ENCODE peak calls at places on chromosome 16, in nine cellular contexts. One of them, this sample, is unnamed.

GRCh38 chr16:64983983-64984382 is 137.9 kb downstream of the CDH11 start:
- DNase-seq in prostate gland: no peak
- DNase-seq in tibial nerve: no peak
- DNase-seq in IMR-90: peak
- DNase-seq in heart left ventricle: peak
- DNase-seq in A549: no peak
- DNase-seq in right lobe of liver: no peak
- DNase-seq in breast epithelium: no peak
- DNase-seq in transverse colon: no peak
- DNase-seq in this sample: peak

GRCh38 chr16:49825006-49825405 is 30.9 kb downstream of the ZNF423 start:
- DNase-seq in prostate gland: no peak
- DNase-seq in tibial nerve: no peak
- DNase-seq in IMR-90: no peak
- DNase-seq in heart left ventricle: no peak
- DNase-seq in A549: no peak
- DNase-seq in right lobe of liver: no peak
- DNase-seq in breast epithelium: no peak
- DNase-seq in transverse colon: no peak
- DNase-seq in this sample: no peak

GRCh38 chr16:3952342-3953131 is 72.0 kb upstream of the CREBBP start:
- DNase-seq in prostate gland: no peak
- DNase-seq in tibial nerve: peak
- DNase-seq in IMR-90: no peak
- DNase-seq in heart left ventricle: peak
- DNase-seq in A549: no peak
- DNase-seq in right lobe of liver: no peak
- DNase-seq in breast epithelium: no peak
- DNase-seq in transverse colon: peak
- DNase-seq in this sample: peak

GRCh38 chr16:89720520-89720858 is 209 bp downstream of the VPS9D1 start:
- DNase-seq in prostate gland: no peak
- DNase-seq in tibial nerve: no peak
- DNase-seq in IMR-90: no peak
- DNase-seq in heart left ventricle: no peak
- DNase-seq in A549: no peak
- DNase-seq in right lobe of liver: peak
- DNase-seq in breast epithelium: no peak
- DNase-seq in transverse colon: peak
- DNase-seq in this sample: peak

GRCh38 chr16:88809676-88810165 is 2.0 kb downstream of the APRT start:
- DNase-seq in prostate gland: no peak
- DNase-seq in tibial nerve: no peak
- DNase-seq in IMR-90: no peak
- DNase-seq in heart left ventricle: no peak
- DNase-seq in A549: no peak
- DNase-seq in right lobe of liver: no peak
- DNase-seq in breast epithelium: no peak
- DNase-seq in transverse colon: no peak
- DNase-seq in this sample: no peak

GRCh38 chr16:58021661-58022551 is 3.6 kb upstream of the MMP15 start:
- DNase-seq in prostate gland: no peak
- DNase-seq in tibial nerve: no peak
- DNase-seq in IMR-90: peak
- DNase-seq in heart left ventricle: no peak
- DNase-seq in A549: no peak
- DNase-seq in right lobe of liver: no peak
- DNase-seq in breast epithelium: no peak
- DNase-seq in transverse colon: no peak
- DNase-seq in this sample: no peak

GRCh38 chr16:89385712-89386111 is 104.6 kb downstream of the ANKRD11 start:
- DNase-seq in prostate gland: no peak
- DNase-seq in tibial nerve: no peak
- DNase-seq in IMR-90: no peak
- DNase-seq in heart left ventricle: no peak
- DNase-seq in A549: no peak
- DNase-seq in right lobe of liver: no peak
- DNase-seq in breast epithelium: no peak
- DNase-seq in transverse colon: no peak
- DNase-seq in this sample: no peak

GRCh38 chr16:15640966-15641365 is 2.0 kb downstream of the MARF1 start:
- DNase-seq in prostate gland: no peak
- DNase-seq in tibial nerve: no peak
- DNase-seq in IMR-90: no peak
- DNase-seq in heart left ventricle: no peak
- DNase-seq in A549: no peak
- DNase-seq in right lobe of liver: no peak
- DNase-seq in breast epithelium: no peak
- DNase-seq in transverse colon: no peak
- DNase-seq in this sample: no peak

GRCh38 chr16:66904846-66905632 is 13.6 kb downstream of the CDH16 start:
- DNase-seq in prostate gland: no peak
- DNase-seq in tibial nerve: no peak
- DNase-seq in IMR-90: peak
- DNase-seq in heart left ventricle: peak
- DNase-seq in A549: no peak
- DNase-seq in right lobe of liver: no peak
- DNase-seq in breast epithelium: no peak
- DNase-seq in transverse colon: no peak
- DNase-seq in this sample: no peak

GRCh38 chr16:87461466-87461975 is 31.3 kb downstream of the ZCCHC14 start:
- DNase-seq in prostate gland: peak
- DNase-seq in tibial nerve: peak
- DNase-seq in IMR-90: no peak
- DNase-seq in heart left ventricle: peak
- DNase-seq in A549: peak
- DNase-seq in right lobe of liver: peak
- DNase-seq in breast epithelium: peak
- DNase-seq in transverse colon: peak
- DNase-seq in this sample: peak

GRCh38 chr16:78596996-78597422 is 497.6 kb downstream of the WWOX start:
- DNase-seq in prostate gland: no peak
- DNase-seq in tibial nerve: no peak
- DNase-seq in IMR-90: no peak
- DNase-seq in heart left ventricle: no peak
- DNase-seq in A549: no peak
- DNase-seq in right lobe of liver: peak
- DNase-seq in breast epithelium: no peak
- DNase-seq in transverse colon: no peak
- DNase-seq in this sample: no peak

GRCh38 chr16:81649561-81649960 is 129.5 kb upstream of the PLCG2 start:
- DNase-seq in prostate gland: no peak
- DNase-seq in tibial nerve: no peak
- DNase-seq in IMR-90: peak
- DNase-seq in heart left ventricle: no peak
- DNase-seq in A549: no peak
- DNase-seq in right lobe of liver: no peak
- DNase-seq in breast epithelium: no peak
- DNase-seq in transverse colon: no peak
- DNase-seq in this sample: no peak

GRCh38 chr16:56288019-56288418 is 96.7 kb downstream of the GNAO1 start:
- DNase-seq in prostate gland: no peak
- DNase-seq in tibial nerve: no peak
- DNase-seq in IMR-90: no peak
- DNase-seq in heart left ventricle: no peak
- DNase-seq in A549: no peak
- DNase-seq in right lobe of liver: no peak
- DNase-seq in breast epithelium: no peak
- DNase-seq in transverse colon: no peak
- DNase-seq in this sample: no peak

GRCh38 chr16:89742948-89743347 is 21.6 kb downstream of the ZNF276 start:
- DNase-seq in prostate gland: no peak
- DNase-seq in tibial nerve: no peak
- DNase-seq in IMR-90: no peak
- DNase-seq in heart left ventricle: no peak
- DNase-seq in A549: no peak
- DNase-seq in right lobe of liver: no peak
- DNase-seq in breast epithelium: no peak
- DNase-seq in transverse colon: no peak
- DNase-seq in this sample: no peak

DNA sequence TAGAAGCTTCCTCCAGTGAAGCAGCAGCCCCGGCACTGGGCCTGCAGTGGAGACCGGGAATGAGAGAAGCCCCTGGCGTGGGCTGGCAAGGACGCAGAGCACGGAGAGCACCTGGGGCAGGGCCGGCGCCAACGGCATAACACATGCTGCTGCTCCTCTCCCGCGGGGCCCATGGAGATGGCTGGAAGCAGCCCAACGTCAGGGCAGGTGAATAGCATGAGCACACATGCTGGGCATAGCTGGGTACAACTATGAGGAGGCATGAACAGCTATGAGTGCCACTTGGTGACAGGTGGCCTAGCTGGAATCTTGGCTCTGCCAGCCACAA is 46.4 kb downstream of the IRF8 start:
- DNase-seq in prostate gland: no peak
- DNase-seq in tibial nerve: no peak
- DNase-seq in IMR-90: no peak
- DNase-seq in heart left ventricle: no peak
- DNase-seq in A549: no peak
- DNase-seq in right lobe of liver: no peak
- DNase-seq in breast epithelium: no peak
- DNase-seq in transverse colon: no peak
- DNase-seq in this sample: no peak
- H3K4me3 ChIP-seq in prostate gland: no peak
- H3K4me3 ChIP-seq in tibial nerve: no peak
- H3K4me3 ChIP-seq in IMR-90: no peak
- H3K4me3 ChIP-seq in heart left ventricle: no peak
- H3K4me3 ChIP-seq in A549: no peak
- H3K4me3 ChIP-seq in right lobe of liver: no peak
- H3K4me3 ChIP-seq in breast epithelium: no peak
- H3K4me3 ChIP-seq in transverse colon: no peak
- H3K4me3 ChIP-seq in this sample: no peak

GRCh38 chr16:25258856-25259179 is 1.2 kb upstream of the ZKSCAN2 start:
- DNase-seq in prostate gland: no peak
- DNase-seq in tibial nerve: no peak
- DNase-seq in IMR-90: no peak
- DNase-seq in heart left ventricle: no peak
- DNase-seq in A549: no peak
- DNase-seq in right lobe of liver: no peak
- DNase-seq in breast epithelium: no peak
- DNase-seq in transverse colon: no peak
- DNase-seq in this sample: no peak

GRCh38 chr16:25260416-25260815 is 2.8 kb upstream of the ZKSCAN2 start:
- DNase-seq in prostate gland: no peak
- DNase-seq in tibial nerve: no peak
- DNase-seq in IMR-90: peak
- DNase-seq in heart left ventricle: no peak
- DNase-seq in A549: no peak
- DNase-seq in right lobe of liver: no peak
- DNase-seq in breast epithelium: no peak
- DNase-seq in transverse colon: no peak
- DNase-seq in this sample: no peak

GRCh38 chr16:25257504-25257955 is at the start of gene ZKSCAN2:
- DNase-seq in prostate gland: peak
- DNase-seq in tibial nerve: peak
- DNase-seq in IMR-90: peak
- DNase-seq in heart left ventricle: peak
- DNase-seq in A549: peak
- DNase-seq in right lobe of liver: peak
- DNase-seq in breast epithelium: peak
- DNase-seq in transverse colon: peak
- DNase-seq in this sample: peak

GRCh38 chr16:25256821-25257503 is 683 bp downstream of the ZKSCAN2 start:
- DNase-seq in prostate gland: peak
- DNase-seq in tibial nerve: no peak
- DNase-seq in IMR-90: peak
- DNase-seq in heart left ventricle: no peak
- DNase-seq in A549: peak
- DNase-seq in right lobe of liver: no peak
- DNase-seq in breast epithelium: no peak
- DNase-seq in transverse colon: peak
- DNase-seq in this sample: peak

DNA sequence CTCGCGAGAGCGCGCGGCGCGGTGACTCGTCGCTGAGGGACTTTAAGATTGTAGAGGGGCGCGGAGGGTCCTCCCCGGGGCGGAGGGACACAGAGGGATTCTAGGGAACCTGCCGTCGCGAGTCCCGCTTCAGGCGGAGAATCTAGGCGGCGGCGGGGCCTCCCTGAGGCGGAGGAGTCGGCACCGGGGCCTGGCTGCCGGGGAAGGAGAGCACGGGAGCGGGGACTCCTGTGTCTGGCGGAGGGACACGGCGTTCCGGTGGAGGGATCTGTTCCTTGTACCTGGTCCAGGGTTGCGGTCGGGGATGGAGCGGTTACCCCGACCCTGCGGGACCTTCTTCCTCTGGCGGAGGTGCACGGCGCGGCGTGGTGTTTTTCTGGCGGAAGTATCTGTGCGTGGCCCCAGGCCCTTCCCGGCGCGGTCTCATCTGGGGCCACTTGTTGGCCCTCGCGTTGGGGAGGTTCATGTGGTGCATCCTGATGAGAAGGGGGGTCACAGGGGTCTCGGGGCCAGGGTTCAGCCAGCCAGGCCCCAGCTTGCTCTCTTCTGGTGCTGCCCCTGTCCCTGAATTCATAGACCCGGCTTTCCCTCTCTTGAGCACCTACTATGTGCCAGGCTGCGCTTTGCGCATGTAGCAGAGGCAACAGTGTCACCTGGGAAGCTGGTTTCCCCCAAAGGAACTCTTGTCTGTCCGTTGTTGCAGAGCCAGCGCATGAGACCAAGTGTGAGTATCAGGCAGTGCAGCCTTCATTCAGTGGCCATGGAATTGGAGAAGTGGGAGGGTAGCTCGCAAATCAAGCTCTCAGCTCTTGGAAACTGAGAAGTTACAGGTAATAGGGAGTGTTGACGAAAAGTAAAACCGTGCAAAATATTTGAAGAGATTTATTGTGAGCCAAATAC is 561 bp upstream of the ZKSCAN2 start:
- DNase-seq in prostate gland: peak
- DNase-seq in tibial nerve: peak
- DNase-seq in IMR-90: peak
- DNase-seq in heart left ventricle: peak
- DNase-seq in A549: peak
- DNase-seq in right lobe of liver: peak
- DNase-seq in breast epithelium: peak
- DNase-seq in transverse colon: peak
- DNase-seq in this sample: peak
- TF ChIP-seq POLR2A in prostate gland: no peak
- TF ChIP-seq POLR2A in tibial nerve: no peak
- TF ChIP-seq POLR2A in IMR-90: no peak
- TF ChIP-seq POLR2A in heart left ventricle: no peak
- TF ChIP-seq POLR2A in A549: peak
- TF ChIP-seq POLR2A in right lobe of liver: no peak
- TF ChIP-seq POLR2A in breast epithelium: no peak
- TF ChIP-seq POLR2A in transverse colon: no peak
- TF ChIP-seq POLR2A in this sample: peak

GRCh38 chr16:425082-425718 is at the start of gene RAB11FIP3:
- DNase-seq in prostate gland: peak
- DNase-seq in tibial nerve: peak
- DNase-seq in IMR-90: peak
- DNase-seq in heart left ventricle: peak
- DNase-seq in A549: peak
- DNase-seq in right lobe of liver: peak
- DNase-seq in breast epithelium: no peak
- DNase-seq in transverse colon: peak
- DNase-seq in this sample: peak
- TF ChIP-seq CTCF in prostate gland: peak
- TF ChIP-seq CTCF in tibial nerve: peak
- TF ChIP-seq CTCF in IMR-90: peak
- TF ChIP-seq CTCF in heart left ventricle: no peak
- TF ChIP-seq CTCF in A549: peak
- TF ChIP-seq CTCF in right lobe of liver: peak
- TF ChIP-seq CTCF in breast epithelium: peak
- TF ChIP-seq CTCF in transverse colon: no peak
- TF ChIP-seq CTCF in this sample: no peak

GRCh38 chr16:73064227-73064995 is 16.5 kb upstream of the ZFHX3 start:
- DNase-seq in prostate gland: no peak
- DNase-seq in tibial nerve: no peak
- DNase-seq in IMR-90: peak
- DNase-seq in heart left ventricle: no peak
- DNase-seq in A549: no peak
- DNase-seq in right lobe of liver: no peak
- DNase-seq in breast epithelium: no peak
- DNase-seq in transverse colon: no peak
- DNase-seq in this sample: peak
- H3K4me3 ChIP-seq in prostate gland: no peak
- H3K4me3 ChIP-seq in tibial nerve: peak
- H3K4me3 ChIP-seq in IMR-90: peak
- H3K4me3 ChIP-seq in heart left ventricle: no peak
- H3K4me3 ChIP-seq in A549: peak
- H3K4me3 ChIP-seq in right lobe of liver: no peak
- H3K4me3 ChIP-seq in breast epithelium: no peak
- H3K4me3 ChIP-seq in transverse colon: no peak
- H3K4me3 ChIP-seq in this sample: peak